ENCODE peak calls at places on chromosomes 4 and X, in six cellular contexts. D is activated naive CD4-positive, alpha-beta T cell; K is psoas muscle; B is ACHN; S is NCI-H1694 treated with DMSO at 0.1 percent for 48 hours; U is stimulated activated CD8-positive, alpha-beta memory T cell treated with anti-CD3 and anti-CD28 coated beads, Interleukin-15, amount 100 ng/mL, for 24 hours. X is an unnamed sample.
A peak's percentile ranks its signal among the peaks of the same experiment; 100 is the strongest.

GRCh38 chr4:38034986-38035882 is 75.0 kb downstream of the PTTG2 start:
- DNase-seq in K (no peak), U (no peak), S (peak; percentile 56), D (no peak), B (peak; percentile 56), X (no peak)

GRCh38 chr4:183610033-183610432 is 49.0 kb downstream of the RWDD4 start:
- DNase-seq in S (no peak), K (no peak), D (no peak), B (peak; percentile 4), U (no peak), X (no peak)

GRCh38 chrX:76014321-76014720 is 158.5 kb upstream of the PBDC1 start:
- DNase-seq in D (no peak), K (no peak), U (no peak), B (no peak), S (no peak), X (no peak)

GRCh38 chrX:122269243-122269781 is 914.8 kb upstream of the GRIA3 start:
- DNase-seq in S (no peak), K (no peak), U (no peak), D (no peak), B (no peak), X (no peak)

GRCh38 chr4:169795585-169795984 is 37.8 kb upstream of the HPF1 start:
- DNase-seq in U (no peak), K (no peak), S (no peak), B (peak; percentile 11), D (no peak), X (no peak)

GRCh38 chr4:104507112-104507511 is 12.4 kb upstream of the CXXC4 start:
- DNase-seq in U (no peak), B (no peak), K (no peak), S (no peak), D (no peak), X (no peak)

GRCh38 chr4:183335369-183335940 is 13.2 kb upstream of the CLDN24 start:
- DNase-seq in D (no peak), U (no peak), S (no peak), K (no peak), B (peak; percentile 59), X (no peak)

GRCh38 chr4:168265327-168265726 is 53.2 kb downstream of the DDX60 start:
- DNase-seq in U (no peak), S (no peak), K (no peak), B (no peak), D (no peak), X (no peak)

GRCh38 chr4:10299601-10300000 is 157.6 kb downstream of the ZNF518B start:
- DNase-seq in B (no peak), S (no peak), K (no peak), D (no peak), U (no peak), X (no peak)

GRCh38 chr4:52987401-52988056 is 125.4 kb downstream of the RASL11B start:
- DNase-seq in S (no peak), D (no peak), U (no peak), B (no peak), K (no peak), X (no peak)

GRCh38 chr4:182207806-182208483 is 35.3 kb upstream of the TENM3 start:
- DNase-seq in B (peak; percentile 81), D (no peak), U (no peak), S (no peak), K (no peak), X (no peak)

GRCh38 chr4:73070072-73070385 is 513 bp upstream of the COX18 start:
- DNase-seq in K (no peak), U (no peak), S (peak; percentile 61), D (no peak), B (no peak), X (no peak)

GRCh38 chrX:95764972-95765451 is 919.6 kb upstream of the DIAPH2 start:
- DNase-seq in U (no peak), S (peak; percentile 51), D (no peak), K (no peak), B (peak; percentile 28), X (no peak)

GRCh38 chr4:73918058-73918457 is 48.9 kb downstream of the CXCL1 start:
- DNase-seq in K (no peak), S (no peak), B (no peak), D (no peak), U (no peak), X (no peak)

GRCh38 chr4:172042714-172043114 is 229.5 kb downstream of the GALNTL6 start:
- DNase-seq in S (peak; percentile 1), B (peak; percentile 42), K (no peak), U (no peak), D (no peak), X (no peak)

GRCh38 chr4:3337811-3338210 is 45.0 kb downstream of the RGS12 start:
- DNase-seq in D (no peak), U (no peak), K (no peak), B (no peak), S (no peak), X (no peak)

GRCh38 chr4:2932561-2932950 is 30.6 kb downstream of the NOP14 start:
- DNase-seq in D (no peak), U (no peak), K (no peak), S (no peak), B (no peak), X (no peak)

GRCh38 chr4:153564630-153565525 is 98.7 kb downstream of the TMEM131L start:
- DNase-seq in B (no peak), U (no peak), S (no peak), K (no peak), D (no peak), X (no peak)

GRCh38 chr4:66574145-66574978 is 904.1 kb upstream of the EPHA5 start:
- DNase-seq in S (peak; percentile 12), D (no peak), U (no peak), B (peak; percentile 2), K (no peak), X (no peak)

GRCh38 chr4:76902233-76902890 is 4.4 kb upstream of the SOWAHB start:
- DNase-seq in K (no peak), D (no peak), B (no peak), S (no peak), U (no peak), X (no peak)